ENCODE peak calls at places on chromosomes 16 and 17, in eight cellular contexts. Z is stomach, N is GM12878, F is DND-41, O is upper lobe of right lung, U is psoas muscle, I is adrenal gland, P is sigmoid colon. R is an unnamed sample. For H3K36me3 and H3K4me1, the result is how much of the 10 kb centered on the place peaks cover.

GRCh38 chr17:59791603-59792457 is 84.4 kb downstream of the VMP1 start:
- DNase-seq in Z (no peak), U (no peak), N (no peak), P (no peak), I (no peak), O (no peak), F (no peak), R (no peak)

GRCh38 chr16:10339777-10340752 is 45.8 kb upstream of the ATF7IP2 start:
- DNase-seq in N (no peak), P (no peak), O (peak), Z (no peak), F (peak), U (no peak), I (no peak), R (no peak)

GRCh38 chr16:30184430-30185140 is 1.2 kb downstream of the CORO1A start:
- DNase-seq in N (peak), U (peak), Z (peak), I (peak), F (peak), O (peak), P (peak), R (peak)

GRCh38 chr17:13372432-13372831 is 229.3 kb downstream of the HS3ST3A1 start:
- DNase-seq in Z (no peak), U (no peak), P (no peak), F (no peak), I (no peak), O (no peak), N (no peak), R (no peak)

GRCh38 chr17:78562734-78563133 is 14.5 kb downstream of the DNAH17 start:
- DNase-seq in Z (no peak), I (no peak), F (no peak), N (no peak), O (no peak), U (no peak), P (no peak), R (no peak)

GRCh38 chr17:15941781-15942180 is 3.1 kb upstream of the ADORA2B start:
- DNase-seq in P (peak), I (no peak), N (no peak), Z (no peak), U (no peak), F (no peak), O (no peak), R (no peak)

GRCh38 chr17:35906559-35907265 is 23.9 kb downstream of the RDM1 start:
- DNase-seq in O (no peak), Z (no peak), F (no peak), N (no peak), U (no peak), P (no peak), I (no peak), R (no peak)

GRCh38 chr16:525520-526180 is 1.9 kb upstream of the CAPN15 start:
- DNase-seq in N (peak), Z (no peak), O (no peak), U (no peak), I (peak), P (no peak), F (no peak), R (no peak)

GRCh38 chr16:86836503-86837125 is 258.3 kb downstream of the FOXL1 start:
- DNase-seq in F (no peak), P (no peak), U (no peak), Z (no peak), I (peak), O (no peak), N (no peak), R (no peak)

GRCh38 chr17:38674013-38674748 is 576 bp downstream of the EPOP start:
- DNase-seq in F (peak), N (no peak), I (no peak), O (peak), Z (peak), P (no peak), U (peak), R (no peak)

GRCh38 chr16:21568502-21569189 is 30.7 kb upstream of the METTL9 start:
- DNase-seq in I (no peak), N (no peak), U (no peak), O (peak), F (no peak), P (peak), Z (peak), R (no peak)

GRCh38 chr16:27436065-27436464 is 34.1 kb downstream of the IL21R start:
- DNase-seq in P (peak), O (peak), U (no peak), N (no peak), I (no peak), Z (no peak), F (no peak), R (peak)

GRCh38 chr17:50295021-50295420 is 20.8 kb downstream of the TMEM92 start:
- DNase-seq in P (no peak), U (no peak), F (no peak), Z (no peak), O (no peak), I (no peak), N (no peak), R (no peak)

GRCh38 chr17:68054296-68054900 is 18.9 kb downstream of the KPNA2 start:
- DNase-seq in P (no peak), O (no peak), N (no peak), I (no peak), F (no peak), Z (peak), U (no peak), R (no peak)

GRCh38 chr17:37239690-37240344 is 136.0 kb upstream of the C17orf78 start:
- DNase-seq in U (no peak), O (no peak), N (no peak), P (no peak), F (no peak), Z (no peak), I (peak), R (no peak)

GRCh38 chr17:14019186-14019956 is 49.9 kb upstream of the COX10 start:
- DNase-seq in O (no peak), F (no peak), I (no peak), P (no peak), Z (no peak), U (no peak), N (no peak), R (no peak)

GRCh38 chr16:81448154-81449131 is 3.8 kb downstream of the CMIP start:
- DNase-seq in Z (peak), I (peak), O (no peak), N (no peak), U (no peak), P (no peak), F (no peak), R (peak)

GRCh38 chr17:55584055-55584685 is 72.9 kb upstream of the SMIM36 start:
- DNase-seq in Z (no peak), U (no peak), P (no peak), O (no peak), I (no peak), F (no peak), N (no peak), R (no peak)

GRCh38 chr16:31225193-31225592 is 8.3 kb upstream of the PYDC1 start:
- DNase-seq in I (no peak), N (no peak), Z (no peak), P (no peak), O (no peak), U (no peak), F (no peak), R (no peak)

GRCh38 chr17:55588858-55589257 is 77.6 kb upstream of the SMIM36 start:
- DNase-seq in P (no peak), F (no peak), Z (no peak), U (no peak), N (no peak), O (no peak), I (no peak), R (no peak)

GRCh38 chr17:80491478-80492342 is 15.3 kb upstream of the NPTX1 start:
- DNase-seq in Z (no peak), O (no peak), P (no peak), I (no peak), U (peak), N (no peak), F (no peak), R (no peak)

GRCh38 chr16:20327444-20328041 is at the start of gene GP2:
- DNase-seq in P (no peak), I (no peak), O (no peak), F (no peak), U (no peak), Z (peak), N (no peak), R (no peak)

DNA sequence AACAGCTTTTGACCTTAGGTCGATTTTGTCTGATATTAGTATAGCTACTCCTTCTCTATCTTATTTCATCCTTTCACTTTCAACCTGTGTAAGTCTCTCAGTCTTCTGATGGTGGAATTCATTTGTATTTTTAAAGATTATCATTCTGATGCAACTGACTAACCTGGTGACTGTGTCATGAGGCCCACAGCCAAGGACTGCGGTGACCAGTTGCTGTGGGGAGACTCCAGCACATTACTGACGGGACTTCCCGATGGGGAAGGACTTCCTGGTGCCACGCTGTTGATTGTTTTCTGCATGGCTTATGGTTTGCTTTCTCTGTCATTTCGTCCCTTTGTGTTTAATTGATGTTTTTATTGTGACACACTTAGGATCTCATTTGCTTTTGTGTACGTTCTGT is 34.2 kb downstream of the RMI2 start:
- DNase-seq in O (no peak), P (peak), U (no peak), N (peak), F (no peak), I (peak), Z (peak), R (no peak)
- H3K36me3 ChIP-seq in O (under half), P (under half), U (under half), N (under half), F (under half), I (under half), Z (under half), R (under half)

GRCh38 chr17:58432806-58433573 is 15.7 kb upstream of the RNF43 start:
- DNase-seq in U (no peak), Z (no peak), N (no peak), I (no peak), P (no peak), O (no peak), F (no peak), R (no peak)
- TF ChIP-seq CTCF in U (no peak), Z (no peak), N (no peak), I (no peak), P (no peak), O (no peak), F (no peak), R (no peak)

GRCh38 chr17:81935709-81936084 is 1.4 kb downstream of the PYCR1 start:
- DNase-seq in U (no peak), P (no peak), O (no peak), I (no peak), Z (no peak), N (no peak), F (no peak), R (no peak)

GRCh38 chr17:81933178-81933699 is 3.9 kb downstream of the PYCR1 start:
- DNase-seq in F (no peak), P (no peak), O (peak), N (no peak), U (no peak), I (no peak), Z (no peak), R (no peak)

GRCh38 chr17:81932333-81932983 is 4.6 kb downstream of the PYCR1 start:
- DNase-seq in Z (no peak), I (no peak), N (no peak), O (no peak), P (no peak), F (no peak), U (no peak), R (peak)

GRCh38 chr17:81934850-81935708 is 2.0 kb downstream of the PYCR1 start:
- DNase-seq in F (no peak), P (no peak), U (no peak), N (no peak), O (peak), I (no peak), Z (no peak), R (no peak)

DNA sequence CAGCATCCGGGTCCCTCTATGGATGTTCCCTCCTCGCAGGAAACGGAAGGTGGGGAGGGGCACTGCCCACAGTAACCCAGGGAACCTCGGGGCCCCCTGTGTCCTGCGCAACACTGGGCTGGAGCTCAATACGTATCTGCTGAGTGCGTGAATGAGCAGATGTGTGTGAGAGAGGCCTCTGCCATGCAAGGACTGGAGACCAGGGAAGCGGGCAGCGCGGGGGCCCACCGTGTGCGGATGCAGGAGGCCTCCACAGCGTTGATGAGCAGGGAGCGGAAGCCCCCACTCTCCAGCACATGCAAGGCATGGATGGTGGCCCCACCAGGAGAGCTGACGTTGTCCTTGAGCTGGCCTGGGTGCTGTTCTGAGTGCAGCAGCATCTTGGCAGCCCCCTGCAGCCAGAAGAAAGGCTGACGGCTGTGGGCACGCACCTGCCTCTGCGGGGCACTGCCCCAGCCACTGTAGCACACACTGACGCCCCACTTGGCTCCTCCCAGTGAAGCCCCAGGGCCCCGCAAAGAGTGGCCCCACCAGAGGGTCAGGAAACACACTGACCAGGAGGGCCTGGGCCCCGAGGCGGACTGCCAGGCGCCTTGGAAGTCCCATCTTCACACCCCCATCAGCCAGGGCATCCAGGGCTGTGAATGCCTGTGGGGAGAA is 2.9 kb downstream of the PYCR1 start:
- DNase-seq in F (no peak), Z (no peak), O (no peak), N (no peak), P (no peak), I (no peak), U (no peak), R (no peak)
- H3K4me1 ChIP-seq in F (under half), Z (under half), O (under half), N (under half), P (under half), I (under half), U (under half), R (under half)

DNA sequence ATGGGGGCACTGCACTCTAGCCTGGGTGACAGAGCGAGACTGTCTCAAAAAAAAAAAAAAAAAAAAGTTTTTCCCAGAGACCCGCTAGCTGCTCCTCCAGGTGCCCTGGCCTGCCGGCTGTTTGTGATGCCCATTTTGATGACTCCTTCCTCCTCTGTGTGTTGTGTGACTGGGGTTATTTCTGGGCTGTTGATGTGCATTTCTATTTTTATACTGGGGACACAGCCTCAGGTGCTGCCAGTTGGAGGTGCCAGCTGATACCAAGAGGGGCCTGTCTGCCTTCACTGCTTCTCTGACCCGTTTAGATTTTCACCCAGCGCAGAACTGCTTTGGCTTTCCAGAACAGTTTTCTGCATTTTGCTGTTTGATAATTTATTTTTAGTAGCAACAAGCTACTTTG is 6.6 kb downstream of the PLA2G15 start:
- DNase-seq in F (no peak), O (no peak), I (no peak), U (peak), N (no peak), P (no peak), Z (no peak), R (no peak)
- H3K36me3 ChIP-seq in F (half or more), O (half or more), I (half or more), U (half or more), N (under half), P (under half), Z (half or more), R (under half)

DNA sequence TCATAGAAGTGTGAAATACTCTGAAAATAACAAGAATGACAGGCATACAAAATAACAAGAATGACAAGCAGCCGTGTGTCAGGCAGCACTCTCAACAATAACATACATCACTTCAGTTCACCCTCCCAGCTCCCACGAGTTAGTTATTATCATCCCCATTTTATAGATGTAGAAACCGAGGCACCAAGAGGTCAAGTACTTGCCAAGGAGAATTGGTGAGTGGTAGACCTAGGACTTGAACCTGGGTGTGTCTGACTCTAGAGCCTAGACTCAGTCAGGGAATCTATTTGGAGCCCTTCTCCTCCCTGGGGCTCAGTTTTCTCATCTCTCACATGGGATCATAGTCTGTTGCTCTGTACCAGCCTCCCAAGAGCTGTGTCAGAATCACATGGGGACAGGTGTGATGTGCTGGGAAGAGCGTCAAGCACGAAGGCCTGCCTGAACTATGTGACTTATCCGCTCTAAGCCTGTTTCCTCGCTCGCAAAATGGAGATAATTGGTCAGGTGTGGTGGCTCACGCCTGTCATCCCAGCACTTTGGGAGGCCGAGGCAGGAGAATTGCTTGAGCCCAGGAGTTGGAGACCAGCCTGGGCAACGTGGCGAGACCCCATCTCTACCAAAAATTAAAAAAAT is 19.4 kb upstream of the PHOSPHO1 start:
- DNase-seq in I (no peak), F (no peak), N (no peak), P (no peak), Z (no peak), U (no peak), O (no peak), R (no peak)
- TF ChIP-seq CTCF in I (no peak), F (no peak), N (no peak), P (no peak), Z (no peak), U (no peak), O (no peak), R (no peak)

DNA sequence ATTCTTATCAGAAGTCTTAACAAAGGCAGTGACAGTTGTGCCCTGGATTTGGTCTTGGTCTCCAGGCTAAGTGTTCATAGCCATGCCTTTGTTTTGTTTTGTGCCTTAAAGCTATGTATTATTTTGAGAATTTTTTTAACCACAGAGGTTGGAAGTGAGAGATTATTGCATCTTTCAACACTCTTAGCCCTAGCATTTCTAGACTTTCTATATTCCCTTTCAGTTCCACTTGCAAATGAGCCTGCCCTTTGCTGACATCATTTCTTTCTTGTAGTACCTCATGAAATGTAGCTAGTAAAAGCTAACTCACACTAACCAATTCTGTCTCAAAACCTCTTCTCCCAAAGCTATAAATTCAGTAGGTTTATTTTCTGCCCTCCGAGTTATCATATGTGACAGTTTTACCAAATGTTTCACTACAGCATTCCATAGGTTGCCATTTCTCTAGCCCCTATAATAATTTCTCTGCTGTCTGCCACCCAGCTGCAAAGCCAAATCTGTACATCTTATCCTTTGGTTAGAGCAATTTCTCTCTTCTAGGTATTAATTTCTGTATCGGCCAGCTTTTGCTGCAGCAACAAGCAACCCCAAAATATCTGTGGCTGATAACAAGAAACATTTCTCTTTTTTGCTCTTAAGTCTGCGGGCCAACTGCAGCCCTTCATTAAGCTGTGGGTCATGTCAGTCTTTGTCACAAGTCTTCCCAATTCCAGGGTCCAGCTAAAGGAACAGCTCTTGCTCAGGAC is 14.2 kb upstream of the CCL1 start:
- DNase-seq in Z (no peak), P (no peak), F (peak), U (no peak), N (no peak), I (no peak), O (no peak), R (no peak)
- H3K4me1 ChIP-seq in Z (under half), P (under half), F (half or more), U (under half), N (under half), I (under half), O (under half), R (under half)

DNA sequence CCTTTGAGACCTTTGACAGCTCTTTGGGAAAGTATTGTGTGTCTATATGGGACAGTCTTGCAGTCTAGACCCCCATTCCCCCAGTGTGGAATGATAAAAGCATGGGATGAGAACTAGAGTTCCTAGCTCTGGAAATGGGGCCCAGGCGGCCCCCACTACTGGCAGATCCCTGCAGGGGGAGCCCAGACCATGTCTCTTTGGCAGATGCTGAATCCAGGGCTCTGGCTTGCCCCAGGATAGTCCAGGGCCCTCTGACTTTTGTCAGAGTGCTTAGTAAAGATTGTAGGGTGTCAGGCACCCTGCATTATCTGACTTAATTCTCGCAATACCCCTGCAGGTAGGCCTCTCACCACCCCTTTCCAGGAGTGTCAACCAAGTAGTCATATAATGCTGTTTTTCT is 8.3 kb downstream of the ALKBH5 start:
- DNase-seq in U (no peak), N (no peak), O (no peak), I (no peak), P (no peak), F (no peak), Z (no peak), R (no peak)
- H3K36me3 ChIP-seq in U (under half), N (under half), O (under half), I (under half), P (under half), F (half or more), Z (under half), R (under half)

R was measured in colonic mucosa.